ENCODE peak calls at places on chromosomes 5 and 9, in eight cellular contexts. E is coronary artery, G is fibroblast of lung, D is A549, V is GM13977, X is PC-3, Z is IMR-90, H is GM13976. P is an unnamed sample.

GRCh38 chr9:127626752-127627493 is 14.8 kb downstream of the STXBP1 start:
- DNase-seq in V (no peak), X (no peak), E (no peak), G (no peak), Z (no peak), D (no peak), H (no peak), P (no peak)

GRCh38 chr9:86135374-86135773 is 36.0 kb upstream of the GOLM1 start:
- DNase-seq in V (no peak), Z (no peak), H (no peak), X (no peak), D (no peak), G (no peak), E (no peak), P (no peak)

GRCh38 chr5:179414459-179415215 is 69.4 kb upstream of the ADAMTS2 start:
- DNase-seq in X (no peak), D (no peak), Z (no peak), H (peak), G (no peak), V (no peak), E (peak), P (peak)

GRCh38 chr5:8756498-8757084 is 789.3 kb downstream of the SEMA5A start:
- DNase-seq in D (peak), H (peak), Z (peak), G (peak), X (peak), V (peak), E (no peak), P (no peak)

GRCh38 chr9:36625006-36625600 is 52.4 kb downstream of the MELK start:
- DNase-seq in X (peak), D (peak), V (no peak), Z (peak), G (peak), H (no peak), E (no peak), P (no peak)

GRCh38 chr5:57324888-57325287 is 151.0 kb downstream of the GPBP1 start:
- DNase-seq in V (no peak), X (no peak), H (no peak), D (no peak), G (peak), Z (no peak), E (no peak), P (no peak)

GRCh38 chr5:112709416-112709815 is 28.3 kb upstream of the APC start:
- DNase-seq in Z (no peak), D (no peak), G (peak), V (no peak), H (no peak), X (no peak), E (no peak), P (no peak)

GRCh38 chr9:710951-711745 is 130.3 kb upstream of the DMRT1 start:
- DNase-seq in V (no peak), X (no peak), G (no peak), D (no peak), E (peak), Z (no peak), H (no peak), P (no peak)

GRCh38 chr9:100351508-100351907 is 1.2 kb downstream of the TEX10 start:
- DNase-seq in Z (no peak), X (no peak), G (no peak), H (no peak), D (no peak), E (no peak), V (peak), P (no peak)

GRCh38 chr5:998276-998974 is 10.2 kb upstream of the NKD2 start:
- DNase-seq in X (no peak), H (no peak), D (no peak), Z (no peak), E (no peak), V (no peak), G (no peak), P (peak)

GRCh38 chr5:167964529-167964928 is 326.9 kb upstream of the WWC1 start:
- DNase-seq in D (no peak), X (no peak), V (no peak), G (no peak), H (no peak), E (no peak), Z (no peak), P (no peak)

GRCh38 chr5:36877667-36878420 is 1.3 kb downstream of the NIPBL start:
- DNase-seq in X (peak), E (no peak), Z (peak), V (peak), H (peak), D (peak), G (peak), P (no peak)

GRCh38 chr5:170303564-170303963 is 6.0 kb upstream of the LCP2 start:
- DNase-seq in E (no peak), G (no peak), D (no peak), V (no peak), Z (no peak), X (no peak), H (no peak), P (no peak)

GRCh38 chr5:172801184-172801671 is 30.2 kb upstream of the DUSP1 start:
- DNase-seq in H (no peak), V (no peak), Z (peak), E (peak), G (peak), D (peak), X (peak), P (no peak)

GRCh38 chr5:139435676-139436075 is 3.6 kb downstream of the DNAJC18 start:
- DNase-seq in H (no peak), G (no peak), E (no peak), X (no peak), Z (no peak), D (no peak), V (no peak), P (no peak)

GRCh38 chr9:131997779-131998178 is 81.9 kb downstream of the MED27 start:
- DNase-seq in Z (peak), D (no peak), G (peak), H (no peak), V (no peak), X (no peak), E (no peak), P (no peak)

GRCh38 chr5:132471006-132471907 is 19.3 kb downstream of the IRF1 start:
- DNase-seq in E (no peak), Z (no peak), D (no peak), X (no peak), V (no peak), H (no peak), G (no peak), P (no peak)

GRCh38 chr5:107860044-107860443 is 189.3 kb upstream of the EFNA5 start:
- DNase-seq in E (no peak), X (no peak), V (no peak), D (no peak), G (no peak), Z (no peak), H (no peak), P (no peak)

GRCh38 chr5:89213584-89213983 is 330.6 kb upstream of the MEF2C start:
- DNase-seq in H (no peak), D (no peak), Z (peak), X (no peak), V (no peak), E (no peak), G (peak), P (no peak)

GRCh38 chr5:89417990-89418820 is 535.2 kb upstream of the MEF2C start:
- DNase-seq in H (no peak), G (no peak), E (no peak), Z (no peak), V (no peak), D (no peak), X (no peak), P (no peak)

GRCh38 chr9:124855944-124856773 is 2.9 kb downstream of the WDR38 start:
- DNase-seq in D (peak), H (no peak), G (no peak), Z (no peak), X (peak), V (no peak), E (peak), P (no peak)

GRCh38 chr9:36451949-36452348 is 51.9 kb upstream of the RNF38 start:
- DNase-seq in D (no peak), G (no peak), H (no peak), X (no peak), V (no peak), E (no peak), Z (no peak), P (no peak)

GRCh38 chr9:89418882-89419641 is 78.9 kb downstream of the SEMA4D start:
- DNase-seq in G (no peak), Z (no peak), H (peak), X (no peak), V (peak), D (no peak), E (no peak), P (no peak)

GRCh38 chr9:83196946-83197345 is 134.0 kb upstream of the RASEF start:
- DNase-seq in Z (no peak), G (no peak), D (no peak), X (no peak), H (no peak), V (no peak), E (no peak), P (no peak)

GRCh38 chr5:56649569-56649968 is 165.8 kb upstream of the MAP3K1 start:
- DNase-seq in V (no peak), D (no peak), G (peak), H (no peak), X (no peak), E (no peak), Z (peak), P (no peak)

GRCh38 chr5:33890147-33890546 is 1.6 kb downstream of the ADAMTS12 start:
- DNase-seq in X (no peak), Z (peak), V (no peak), E (no peak), D (no peak), G (peak), H (peak), P (no peak)

GRCh38 chr9:93061260-93061751 is 2.8 kb downstream of the SUSD3 start:
- DNase-seq in V (no peak), X (peak), E (no peak), D (no peak), H (no peak), Z (no peak), G (no peak), P (no peak)

GRCh38 chr5:88235346-88235745 is 33.3 kb downstream of the TMEM161B start:
- DNase-seq in D (no peak), V (no peak), H (no peak), G (no peak), X (no peak), E (no peak), Z (no peak), P (no peak)

GRCh38 chr5:39689919-39690318 is 265.1 kb upstream of the DAB2 start:
- DNase-seq in G (no peak), V (no peak), D (no peak), H (no peak), E (no peak), Z (no peak), X (peak), P (no peak)
- TF ChIP-seq CTCF in G (no peak), V (no peak), D (no peak), H (no peak), E (no peak), Z (no peak), X (no peak), P (no peak)

DNA sequence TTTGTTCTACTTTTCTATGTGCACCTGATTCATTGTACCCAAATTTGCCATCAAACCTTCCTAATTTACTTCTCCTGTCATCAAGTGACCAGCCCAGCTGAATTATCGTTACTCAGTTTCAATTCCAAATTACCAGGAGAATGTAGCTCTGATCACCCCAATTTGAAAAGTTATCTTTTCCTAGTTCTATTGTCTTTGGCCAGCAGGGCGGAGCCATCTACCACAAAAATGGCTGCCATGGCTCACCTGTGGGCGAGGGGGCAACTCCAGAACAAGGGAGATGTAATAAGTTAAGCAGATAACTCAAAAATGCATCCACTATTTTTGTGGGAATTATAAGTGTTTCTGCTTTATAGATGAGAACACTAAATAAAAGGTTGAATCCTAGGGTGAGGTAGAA is 133.8 kb upstream of the MOCS2 start:
- DNase-seq in V (no peak), Z (no peak), H (no peak), E (no peak), X (no peak), D (no peak), G (no peak), P (no peak)
- TF ChIP-seq CTCF in V (no peak), Z (no peak), H (no peak), E (no peak), X (peak), D (no peak), G (no peak), P (peak)

DNA sequence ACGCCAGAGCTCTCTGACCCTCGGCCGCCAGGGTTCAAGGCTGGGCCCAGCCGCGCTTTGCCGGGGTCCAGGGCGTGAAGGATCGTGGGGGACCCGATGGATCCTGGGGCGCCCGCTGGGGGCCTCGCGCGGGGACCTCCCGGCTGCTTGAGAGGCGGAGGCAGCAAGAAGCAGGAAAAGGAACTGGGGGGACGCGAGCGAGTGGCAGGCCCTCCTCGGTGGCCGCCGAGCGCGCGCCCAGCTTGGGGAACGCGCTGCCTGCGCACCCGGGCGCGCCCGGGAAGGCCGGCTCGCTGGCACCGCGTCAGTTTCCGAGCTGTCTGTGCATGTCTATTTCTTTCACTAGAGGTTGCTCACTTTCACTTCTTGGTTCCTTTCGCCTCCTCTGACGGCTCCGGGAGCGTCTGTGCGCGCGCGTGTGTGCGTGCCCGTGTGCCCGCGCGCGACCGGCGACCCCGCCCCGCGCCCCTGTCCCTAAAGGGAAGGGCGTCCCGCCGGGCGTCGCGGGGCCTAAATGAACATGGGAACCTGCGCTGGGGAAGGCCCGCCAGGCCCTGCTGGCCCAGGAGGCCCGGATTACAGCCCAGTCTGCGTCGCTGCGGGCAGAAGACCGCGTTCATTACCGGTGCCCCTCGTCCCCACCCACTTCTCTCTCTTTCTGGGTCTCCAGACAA is 205.5 kb upstream of the IER5L start:
- DNase-seq in D (no peak), G (peak), H (peak), X (peak), E (peak), Z (peak), V (peak), P (no peak)
- TF ChIP-seq CTCF in D (no peak), G (no peak), H (no peak), X (no peak), E (no peak), Z (peak), V (peak), P (peak)

GRCh38 chr9:91676042-91676441 is 252.4 kb upstream of the NFIL3 start:
- DNase-seq in D (peak), Z (no peak), V (no peak), X (peak), H (no peak), E (no peak), G (no peak), P (no peak)
- TF ChIP-seq CTCF in D (peak), Z (peak), V (peak), X (peak), H (peak), E (no peak), G (no peak), P (no peak)

GRCh38 chr5:10498350-10498749 is 56.7 kb downstream of the ROPN1L start:
- DNase-seq in V (no peak), X (no peak), H (no peak), D (no peak), G (no peak), E (no peak), Z (no peak), P (no peak)
- TF ChIP-seq CTCF in V (no peak), X (no peak), H (no peak), D (no peak), G (no peak), E (no peak), Z (no peak), P (no peak)

DNA sequence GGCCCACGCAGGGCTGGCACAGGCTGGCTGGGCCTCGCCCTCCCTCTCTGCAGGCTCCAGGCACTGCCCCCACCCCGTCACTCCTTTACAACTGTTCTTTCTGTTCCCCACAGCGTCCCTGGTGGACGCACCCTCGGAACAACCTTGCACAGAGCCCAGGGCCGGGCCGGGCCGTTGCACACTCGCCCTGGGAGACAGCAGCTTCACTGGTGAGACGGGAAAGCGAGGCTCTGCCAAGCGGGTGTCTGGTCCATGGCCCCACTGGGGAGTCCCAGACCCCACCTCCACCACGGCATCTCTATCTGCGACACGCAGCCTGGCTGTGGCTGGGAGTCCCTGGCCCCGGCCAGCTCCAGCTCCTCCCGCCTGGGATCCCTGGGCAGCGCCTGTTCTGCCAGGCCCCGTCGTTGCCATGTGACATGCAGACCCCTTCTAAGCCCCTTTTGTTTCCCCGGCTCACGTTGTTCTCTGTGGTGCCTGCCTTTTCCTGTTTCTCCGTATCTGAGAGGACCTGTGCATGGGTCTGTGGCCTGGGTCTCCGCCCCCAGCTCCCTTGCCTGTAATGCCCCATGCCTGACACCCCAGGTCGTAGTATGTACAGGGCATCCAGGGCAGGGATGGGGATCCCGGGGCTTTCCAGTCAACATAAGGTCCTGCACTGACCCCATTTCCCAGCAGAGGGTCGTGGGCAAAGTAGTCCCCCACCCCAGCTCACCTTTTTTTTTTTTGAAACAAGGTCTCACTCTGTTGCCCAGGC is 18.6 kb upstream of the QSOX2 start:
- DNase-seq in G (no peak), X (no peak), H (no peak), V (no peak), E (no peak), D (no peak), Z (no peak), P (no peak)
- TF ChIP-seq CTCF in G (no peak), X (no peak), H (no peak), V (no peak), E (no peak), D (no peak), Z (no peak), P (peak)

GRCh38 chr5:142911170-142911569 is 141.0 kb downstream of the ARHGAP26 start:
- DNase-seq in V (no peak), H (no peak), G (no peak), Z (no peak), E (no peak), X (no peak), D (no peak), P (no peak)

GRCh38 chr5:142915840-142916424 is 145.8 kb downstream of the ARHGAP26 start:
- DNase-seq in G (peak), H (peak), X (peak), D (peak), V (peak), E (no peak), Z (peak), P (no peak)

GRCh38 chr5:142915038-142915437 is 144.9 kb downstream of the ARHGAP26 start:
- DNase-seq in Z (no peak), D (no peak), E (no peak), X (no peak), V (no peak), G (no peak), H (no peak), P (no peak)

GRCh38 chr5:142911775-142912174 is 141.6 kb downstream of the ARHGAP26 start:
- DNase-seq in X (no peak), H (no peak), G (no peak), V (no peak), Z (no peak), D (no peak), E (no peak), P (no peak)

DNA sequence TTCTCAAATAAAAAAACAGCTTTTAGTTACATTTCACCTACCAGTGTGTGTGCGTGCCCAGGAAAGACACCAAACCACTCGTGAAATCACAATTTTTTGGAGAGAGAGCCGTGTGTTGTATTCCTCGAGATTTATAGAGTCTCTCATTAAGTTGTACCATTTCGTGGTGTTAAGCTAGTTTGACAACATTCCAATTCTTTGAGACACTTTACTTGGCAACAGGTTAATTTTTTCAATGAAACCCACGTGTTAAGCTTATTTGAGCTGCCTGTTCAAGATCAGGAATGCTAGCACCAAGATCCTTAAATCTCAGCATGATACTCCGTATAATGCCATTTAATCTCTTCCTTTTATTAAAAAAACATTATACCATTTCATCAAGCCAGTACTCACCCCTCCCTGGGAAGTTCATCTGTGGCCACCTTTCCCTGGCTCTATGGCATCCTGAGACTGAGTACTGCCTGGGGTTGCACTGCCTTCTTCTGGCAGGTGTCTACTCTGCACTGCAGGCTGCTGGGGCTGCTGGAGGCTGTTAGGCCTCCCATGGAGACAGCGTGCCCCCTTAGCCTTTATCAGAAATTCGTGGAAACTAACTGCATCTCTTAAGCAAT is 143.7 kb downstream of the ARHGAP26 start:
- DNase-seq in E (no peak), H (no peak), Z (no peak), V (no peak), D (no peak), X (peak), G (no peak), P (no peak)
- TF ChIP-seq CTCF in E (no peak), H (no peak), Z (no peak), V (no peak), D (no peak), X (peak), G (no peak), P (no peak)

GRCh38 chr5:119322312-119322947 is 33.4 kb upstream of the TNFAIP8 start:
- DNase-seq in X (no peak), Z (no peak), D (no peak), G (no peak), V (no peak), H (no peak), E (no peak), P (no peak)
- TF ChIP-seq CTCF in X (no peak), Z (no peak), D (no peak), G (no peak), V (no peak), H (no peak), E (no peak), P (no peak)

P was measured in type B pancreatic cell.